ENCODE peak calls at places on chromosomes 12 and 14, in nine cellular contexts. Y is stimulated activated CD4-positive, alpha-beta T cell treated with anti-CD3 and anti-CD28 coated beads, Interleukin-4, amount 100 ng/mL, for 24 hours; U is T-helper 2 cell; V is astrocyte of the cerebellum; J is posterior cingulate gyrus; Z is caudate nucleus; X is transverse colon; R is PC-3; O is glutamatergic neuron. S is an unnamed sample.

GRCh38 chr14:74913986-74914573 is 9.0 kb downstream of the RPS6KL1 start:
- DNase-seq in Y (no peak), X (peak), R (peak), O (peak), U (no peak), J (no peak), Z (peak), V (peak), S (peak)

GRCh38 chr14:37969511-37969979 is 238.2 kb upstream of the SSTR1 start:
- DNase-seq in Y (no peak), O (no peak), U (no peak), J (no peak), X (no peak), V (no peak), Z (no peak), R (no peak), S (no peak)

GRCh38 chr12:77995436-77996167 is 164.9 kb downstream of the NAV3 start:
- DNase-seq in V (peak), U (no peak), X (no peak), Z (no peak), R (peak), O (no peak), J (no peak), Y (no peak), S (no peak)

GRCh38 chr12:112971248-112971647 is 7.1 kb upstream of the OAS2 start:
- DNase-seq in U (no peak), J (no peak), Y (no peak), X (no peak), V (no peak), R (no peak), Z (no peak), O (no peak), S (no peak)

GRCh38 chr12:96143827-96144226 is 50.3 kb upstream of the ELK3 start:
- DNase-seq in Z (no peak), Y (no peak), J (no peak), O (no peak), V (no peak), U (no peak), R (no peak), X (no peak), S (no peak)

GRCh38 chr12:39958377-39958776 is 147.5 kb downstream of the SLC2A13 start:
- DNase-seq in V (no peak), J (no peak), Y (no peak), X (no peak), U (no peak), R (peak), Z (no peak), O (no peak), S (no peak)

GRCh38 chr14:89401783-89402182 is 15.2 kb downstream of the FOXN3 start:
- DNase-seq in Y (no peak), J (no peak), X (no peak), V (no peak), O (no peak), Z (no peak), R (no peak), U (no peak), S (no peak)

GRCh38 chr14:69531135-69531534 is 43.5 kb downstream of the CCDC177 start:
- DNase-seq in J (no peak), X (no peak), R (no peak), Z (no peak), U (no peak), Y (no peak), O (no peak), V (no peak), S (no peak)

GRCh38 chr12:57129311-57130288 is 1.3 kb downstream of the LRP1 start:
- DNase-seq in Y (no peak), X (peak), R (no peak), V (no peak), Z (no peak), J (no peak), U (no peak), O (peak), S (no peak)

GRCh38 chr12:129959889-129960288 is 56.1 kb upstream of the TMEM132D start:
- DNase-seq in V (no peak), U (no peak), Z (no peak), R (no peak), O (no peak), J (no peak), X (no peak), Y (no peak), S (no peak)

GRCh38 chr14:44297437-44297836 is 209.6 kb downstream of the FSCB start:
- DNase-seq in Z (no peak), V (no peak), O (no peak), J (no peak), R (peak), X (no peak), Y (no peak), U (no peak), S (no peak)

GRCh38 chr12:67425394-67425793 is 156.2 kb downstream of the CAND1 start:
- DNase-seq in R (peak), X (peak), V (no peak), O (no peak), Z (no peak), Y (no peak), J (no peak), U (no peak), S (no peak)

GRCh38 chr12:52037248-52037861 is 13.9 kb upstream of the NR4A1 start:
- DNase-seq in Y (no peak), Z (no peak), V (no peak), J (no peak), X (peak), R (peak), O (peak), U (no peak), S (peak)

GRCh38 chr12:212799-213526 is 994 bp downstream of the SLC6A12 start:
- DNase-seq in J (no peak), V (no peak), Z (no peak), R (no peak), X (peak), Y (no peak), O (no peak), U (no peak), S (no peak)

GRCh38 chr12:111369496-111370220 is 763 bp upstream of the PHETA1 start:
- DNase-seq in Z (no peak), X (no peak), V (no peak), O (no peak), J (no peak), Y (no peak), U (no peak), R (peak), S (no peak)

GRCh38 chr12:79983492-79983891 is 48.6 kb upstream of the PPP1R12A start:
- DNase-seq in R (peak), X (no peak), Y (no peak), O (no peak), V (peak), J (no peak), Z (no peak), U (no peak), S (no peak)